ENCODE peak calls at places on chromosome 20, in four cellular contexts. C is SK-N-SH, P is HepG2, Y is H1. Q is an unnamed sample.
A peak's percentile ranks its signal among the peaks of the same experiment; 100 is the strongest.

GRCh38 chr20:11059659-11060058 is 385.9 kb upstream of the JAG1 start:
- DNase-seq in C (no peak), P (no peak), Y (no peak), Q (no peak)

GRCh38 chr20:46674253-46675083 is 14.8 kb downstream of the TP53RK start:
- DNase-seq in C (no peak), P (peak; percentile 100), Y (no peak), Q (no peak)

GRCh38 chr20:23928353-23928752 is 48.8 kb upstream of the CST5 start:
- DNase-seq in C (no peak), P (no peak), Y (no peak), Q (no peak)

GRCh38 chr20:4073852-4074741 is 58.7 kb upstream of the RNF24 start:
- DNase-seq in C (no peak), P (no peak), Y (no peak), Q (no peak)

GRCh38 chr20:35306931-35307517 is 14.8 kb upstream of the FAM83C start:
- DNase-seq in C (peak; percentile 71), P (peak; percentile 80), Y (no peak), Q (peak; percentile 74)

GRCh38 chr20:39089029-39089428 is 126.9 kb downstream of the DHX35 start:
- DNase-seq in C (no peak), P (no peak), Y (no peak), Q (no peak)

GRCh38 chr20:33465536-33466302 is 22.2 kb upstream of the SNTA1 start:
- DNase-seq in C (no peak), P (peak; percentile 78), Y (no peak), Q (no peak)

GRCh38 chr20:35009665-35010328 is 54.1 kb downstream of the MYH7B start:
- DNase-seq in C (no peak), P (no peak), Y (no peak), Q (no peak)

GRCh38 chr20:32539817-32540675 is 45.1 kb downstream of the NOL4L start:
- DNase-seq in C (peak; percentile 49), P (peak; percentile 71), Y (no peak), Q (peak; percentile 57)

GRCh38 chr20:51093240-51093763 is 70.4 kb upstream of the KCNG1 start:
- DNase-seq in C (no peak), P (no peak), Y (no peak), Q (no peak)

GRCh38 chr20:48329676-48330644 is 497.8 kb downstream of the PREX1 start:
- DNase-seq in C (peak; percentile 78), P (peak; percentile 32), Y (peak; percentile 25), Q (peak; percentile 27)

GRCh38 chr20:12847862-12848261 is 160.9 kb upstream of the SPTLC3 start:
- DNase-seq in C (no peak), P (peak; percentile 11), Y (no peak), Q (no peak)

GRCh38 chr20:2619961-2620595 is 32.4 kb upstream of the NOP56 start:
- DNase-seq in C (no peak), P (peak; percentile 21), Y (no peak), Q (no peak)

GRCh38 chr20:11091496-11091895 is 417.7 kb upstream of the JAG1 start:
- DNase-seq in C (no peak), P (no peak), Y (no peak), Q (no peak)

GRCh38 chr20:791056-791455 is 22.8 kb upstream of the SLC52A3 start:
- DNase-seq in C (no peak), P (no peak), Y (no peak), Q (no peak)

GRCh38 chr20:59178983-59179595 is 15.5 kb downstream of the ZNF831 start:
- DNase-seq in C (no peak), P (no peak), Y (no peak), Q (no peak)
- TF ChIP-seq TAF1 in C (no peak), P (no peak), Y (no peak), Q (no peak)

DNA sequence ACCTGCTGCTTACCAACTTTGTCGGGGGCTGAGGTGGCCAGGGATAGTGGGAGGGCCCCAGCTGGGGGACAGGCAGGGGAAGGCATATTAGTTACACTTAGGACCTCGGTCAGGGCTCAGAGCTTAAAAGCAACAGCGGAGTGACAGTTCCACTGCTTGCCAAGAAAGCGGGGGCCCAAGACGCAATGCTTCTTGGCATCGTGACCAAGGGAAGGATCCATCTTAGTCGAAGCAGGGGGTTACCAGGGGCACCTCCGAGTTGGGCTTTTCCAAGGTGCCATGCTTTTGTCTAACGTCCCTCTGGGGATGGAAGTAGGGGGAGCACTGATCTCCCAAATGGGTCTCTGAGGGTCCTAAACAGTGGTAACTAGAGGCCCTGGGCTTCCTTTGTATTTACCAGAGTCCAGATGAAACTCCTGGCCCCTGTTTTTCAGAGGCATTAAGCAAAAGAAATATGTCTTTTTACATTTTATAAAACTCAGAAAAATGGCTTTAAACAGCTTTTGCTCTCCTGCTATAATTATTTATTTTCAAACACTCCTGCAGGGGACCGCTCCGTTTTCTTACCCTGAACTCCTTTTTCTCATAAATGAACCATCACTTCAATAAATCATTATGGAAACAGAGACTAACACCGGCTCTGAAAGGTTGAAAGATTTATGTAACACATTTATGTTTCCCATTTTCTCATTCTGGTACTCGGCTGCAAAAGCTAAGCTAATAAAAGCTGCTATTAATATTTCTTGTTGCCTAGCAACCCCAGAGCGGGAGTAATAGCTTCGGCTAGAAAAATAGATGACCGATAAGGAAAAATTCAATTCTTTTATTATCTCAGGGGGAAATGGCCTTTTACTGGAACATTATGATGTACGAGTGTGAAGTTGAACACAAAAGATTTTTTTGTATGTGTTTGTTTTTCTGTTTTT is 100.4 kb downstream of the TOX2 start:
- DNase-seq in C (peak; percentile 52), P (no peak), Y (no peak), Q (peak; percentile 51)
- H3K79me2 ChIP-seq in C (no peaks in the 10 kb centered on the region), P (no peaks in the 10 kb centered on the region), Y (no peaks in the 10 kb centered on the region), Q (no peaks in the 10 kb centered on the region)

GRCh38 chr20:63363981-63364536 is 2.9 kb upstream of the CHRNA4 start:
- DNase-seq in C (no peak), P (no peak), Y (no peak), Q (no peak)

GRCh38 chr20:63362426-63363009 is 1.4 kb upstream of the CHRNA4 start:
- DNase-seq in C (no peak), P (no peak), Y (no peak), Q (no peak)

GRCh38 chr20:63364801-63365585 is 3.8 kb upstream of the CHRNA4 start:
- DNase-seq in C (no peak), P (no peak), Y (no peak), Q (no peak)

GRCh38 chr20:63361507-63362425 is 617 bp upstream of the CHRNA4 start:
- DNase-seq in C (no peak), P (no peak), Y (no peak), Q (no peak)

DNA sequence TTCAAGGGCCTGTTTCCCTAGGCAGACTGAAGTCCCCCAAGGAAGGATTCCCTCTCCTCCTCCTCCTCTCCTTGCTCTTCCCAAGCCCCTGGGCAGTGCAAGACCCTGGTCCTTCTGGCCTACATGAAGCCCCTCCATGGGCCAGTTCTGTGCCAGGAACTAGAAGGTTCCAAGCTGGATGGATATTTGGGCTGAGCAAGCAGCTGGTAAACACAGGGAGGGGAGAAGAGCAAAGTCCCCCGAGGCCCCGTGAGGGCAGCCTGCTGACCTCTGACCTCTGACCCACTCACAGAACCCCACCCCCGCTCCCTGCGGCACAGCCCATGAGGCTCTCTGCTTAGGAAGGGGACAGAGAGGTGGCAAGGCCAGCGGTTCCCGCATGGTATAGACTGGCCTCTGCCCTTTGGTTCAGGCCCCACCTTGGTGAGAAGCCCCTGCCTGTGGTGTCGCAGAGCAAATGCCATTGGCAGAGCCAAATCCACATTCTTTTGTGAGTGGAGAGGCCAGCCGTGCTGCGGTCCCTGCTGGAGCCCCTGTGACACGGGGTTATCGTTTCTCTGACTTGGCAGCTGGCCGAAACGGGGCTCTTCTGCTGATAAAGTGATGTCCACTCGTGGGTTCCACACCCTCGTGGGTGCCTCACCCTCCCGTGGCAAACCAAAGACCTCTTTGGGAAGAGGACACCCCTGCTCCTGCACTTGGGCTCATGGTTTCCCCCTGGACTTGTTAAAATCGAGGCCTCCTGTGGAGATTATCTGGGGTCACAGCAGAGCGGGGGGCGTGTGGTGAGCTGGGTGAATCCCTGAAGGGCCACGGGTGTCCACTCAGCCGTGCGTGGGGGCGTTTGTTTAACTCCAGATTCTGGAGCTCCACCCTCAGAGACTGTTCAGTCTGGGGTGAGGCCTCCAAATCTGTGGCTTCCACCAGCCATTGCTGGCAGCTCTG is 2.1 kb upstream of the CHRNA4 start:
- DNase-seq in C (no peak), P (no peak), Y (no peak), Q (peak; percentile 30)
- TF ChIP-seq TAF1 in C (no peak), P (no peak), Y (no peak), Q (no peak)

DNA sequence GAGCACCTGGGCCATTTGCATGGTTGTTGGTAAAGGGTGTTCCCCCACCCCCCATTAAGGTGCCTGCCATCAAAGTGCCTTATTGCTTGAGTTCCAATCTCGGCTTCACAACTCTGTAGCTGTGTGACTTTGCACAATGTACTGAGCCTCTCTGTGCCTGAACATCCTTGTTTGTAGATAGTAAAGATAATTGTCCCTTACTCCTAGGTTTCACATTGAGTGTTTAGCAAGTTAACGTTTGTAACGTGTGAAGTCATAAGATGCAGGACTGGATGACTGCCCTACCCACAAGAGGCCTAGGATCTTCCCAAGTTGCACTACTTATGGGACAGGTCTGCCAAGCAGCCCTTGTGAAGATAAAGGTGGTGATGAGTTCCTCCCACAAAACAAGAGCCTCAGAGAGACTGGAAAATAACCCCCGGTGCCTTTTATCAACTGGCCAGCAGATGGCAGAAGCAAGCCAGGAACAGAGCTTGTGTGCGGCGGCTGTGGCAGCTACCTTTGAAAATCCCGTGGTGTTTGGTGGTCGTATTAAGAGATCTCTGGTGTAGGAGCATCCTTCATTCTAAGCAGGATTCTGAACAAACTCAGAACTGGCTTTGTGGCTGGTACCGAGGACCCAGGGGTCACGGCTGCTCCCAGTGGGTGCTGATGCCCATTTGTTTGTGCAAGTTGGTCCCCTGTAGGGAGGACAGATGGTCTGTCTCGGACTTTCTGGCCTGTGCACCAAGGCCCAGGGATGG is 99.1 kb downstream of the CDH26 start:
- DNase-seq in C (peak; percentile 78), P (peak; percentile 66), Y (peak; percentile 44), Q (peak; percentile 69)
- H3K79me2 ChIP-seq in C (no peaks in the 10 kb centered on the region), P (no peaks in the 10 kb centered on the region), Y (no peaks in the 10 kb centered on the region), Q (no peaks in the 10 kb centered on the region)

GRCh38 chr20:18197382-18198070 is 59.9 kb downstream of the KAT14 start:
- DNase-seq in C (no peak), P (no peak), Y (no peak), Q (no peak)
- TF ChIP-seq TAF1 in C (no peak), P (no peak), Y (no peak), Q (no peak)